ENCODE peak calls at places on chromosomes 4 and X, in six cellular contexts. C is Kasumi-1; R is activated naive CD8-positive, alpha-beta T cell treated with anti-CD3 and anti-CD28 coated beads, Interleukin-2, amount 50 U/mL, for 24 hours; M is endodermal cell; G is GM20000; B is LoVo. J is an unnamed sample.

GRCh38 chr4:30620711-30621110 is 99.5 kb upstream of the PCDH7 start:
- DNase-seq in B (no peak), G (no peak), R (no peak), C (no peak), M (no peak), J (no peak)

GRCh38 chr4:54165438-54165837 is 63.7 kb upstream of the PDGFRA start:
- DNase-seq in R (no peak), M (no peak), B (peak; percentile 29), G (no peak), C (no peak), J (peak; percentile 94)

GRCh38 chr4:185535818-185536729 is 767 bp upstream of the PDLIM3 start:
- DNase-seq in R (no peak), M (no peak), G (no peak), C (no peak), B (no peak), J (no peak)

GRCh38 chrX:130393451-130394074 is 8.1 kb upstream of the GPR119 start:
- DNase-seq in G (peak; percentile 7), M (peak; percentile 83), R (no peak), C (peak; percentile 37), B (peak; percentile 39), J (peak; percentile 22)

GRCh38 chrX:41824551-41824950 is 98.8 kb downstream of the CASK start:
- DNase-seq in M (peak; percentile 43), C (no peak), B (peak; percentile 52), R (no peak), G (no peak), J (peak; percentile 28)

GRCh38 chr4:6355052-6355451 is 85.4 kb downstream of the WFS1 start:
- DNase-seq in R (no peak), M (no peak), G (no peak), C (no peak), B (no peak), J (no peak)

GRCh38 chrX:41827886-41828285 is 95.5 kb downstream of the CASK start:
- DNase-seq in G (no peak), C (no peak), B (no peak), M (no peak), R (no peak), J (no peak)

GRCh38 chrX:36577006-36577405 is 431.2 kb upstream of the FAM47C start:
- DNase-seq in G (no peak), C (no peak), B (no peak), M (no peak), R (no peak), J (no peak)

GRCh38 chr4:156941940-156942548 is 29.6 kb downstream of the PDGFC start:
- DNase-seq in M (peak; percentile 73), C (no peak), R (no peak), B (peak; percentile 27), G (no peak), J (peak; percentile 83)

GRCh38 chr4:763191-763810 is 57.7 kb downstream of the PCGF3 start:
- DNase-seq in C (no peak), B (no peak), R (no peak), M (no peak), G (no peak), J (no peak)

GRCh38 chrX:25039036-25039435 is 23.3 kb upstream of the ARX start:
- DNase-seq in C (no peak), R (no peak), M (no peak), G (no peak), B (no peak), J (no peak)

GRCh38 chr4:86594559-86595425 is 677 bp downstream of the PTPN13 start:
- DNase-seq in C (peak; percentile 59), R (peak; percentile 10), G (peak; percentile 38), B (peak; percentile 42), M (peak; percentile 72), J (peak; percentile 67)

GRCh38 chr4:123120473-123120872 is 198.1 kb upstream of the NUDT6 start:
- DNase-seq in C (no peak), M (no peak), G (no peak), B (no peak), R (no peak), J (peak; percentile 32)

GRCh38 chr4:150581611-150582010 is 340 bp upstream of the MAB21L2 start:
- DNase-seq in B (no peak), G (no peak), M (peak; percentile 86), C (no peak), R (no peak), J (peak; percentile 63)

GRCh38 chr4:3115637-3116300 is 41.3 kb downstream of the HTT start:
- DNase-seq in C (no peak), R (no peak), G (no peak), M (no peak), B (no peak), J (no peak)

GRCh38 chr4:26048378-26048882 is 134.4 kb downstream of the SMIM20 start:
- DNase-seq in C (no peak), M (no peak), R (no peak), G (no peak), B (no peak), J (peak; percentile 27)

GRCh38 chr4:26105815-26106699 is 192.0 kb downstream of the SMIM20 start:
- DNase-seq in G (no peak), B (peak; percentile 37), M (no peak), C (no peak), R (no peak), J (no peak)

GRCh38 chrX:32448945-32449344 is 762.4 kb downstream of the DMD start:
- DNase-seq in G (peak; percentile 0), B (no peak), R (no peak), C (no peak), M (no peak), J (no peak)

GRCh38 chr4:155667538-155668511 is 1.2 kb downstream of the GUCY1A1 start:
- DNase-seq in R (peak; percentile 13), M (peak; percentile 76), B (no peak), C (peak; percentile 44), G (peak; percentile 71), J (no peak)

J was measured in astrocyte of the cerebellum.